ENCODE peak calls at places on chromosomes 1 and 21, in four cellular contexts. Z is HepG2, N is A549, L is K562. C is an unnamed sample.

GRCh38 chr21:42785666-42786427 is 93.5 kb downstream of the WDR4 start:
- DNase-seq in Z (no peak), N (no peak), L (peak), C (no peak)

GRCh38 chr1:214493126-214493796 is 58.1 kb downstream of the PTPN14 start:
- DNase-seq in Z (no peak), N (no peak), L (no peak), C (no peak)

GRCh38 chr1:1361982-1362423 is 3.6 kb upstream of the MXRA8 start:
- DNase-seq in Z (peak), N (no peak), L (no peak), C (no peak)

GRCh38 chr21:21973806-21974205 is 975.6 kb downstream of the NCAM2 start:
- DNase-seq in Z (no peak), N (no peak), L (no peak), C (no peak)

GRCh38 chr1:152107289-152107983 is 7.8 kb downstream of the TCHH start:
- DNase-seq in Z (no peak), N (peak), L (no peak), C (no peak)

GRCh38 chr21:32494946-32495703 is 82.6 kb downstream of the EVA1C start:
- DNase-seq in Z (no peak), N (peak), L (peak), C (no peak)

GRCh38 chr1:39003464-39003752 is 12.3 kb downstream of the AKIRIN1 start:
- DNase-seq in Z (no peak), N (no peak), L (no peak), C (no peak)

GRCh38 chr1:69657976-69658375 is 90.3 kb downstream of the LRRC7 start:
- DNase-seq in Z (no peak), N (no peak), L (no peak), C (no peak)

GRCh38 chr1:227884370-227885134 is 63.2 kb downstream of the WNT9A start:
- DNase-seq in Z (no peak), N (no peak), L (no peak), C (no peak)

GRCh38 chr1:24925082-24925779 is 4.8 kb downstream of the RUNX3 start:
- DNase-seq in Z (no peak), N (no peak), L (no peak), C (peak)

GRCh38 chr1:234893725-234894630 is 234.7 kb downstream of the TOMM20 start:
- DNase-seq in Z (peak), N (no peak), L (peak), C (no peak)

GRCh38 chr21:14981246-14981645 is 83.6 kb downstream of the NRIP1 start:
- DNase-seq in Z (no peak), N (no peak), L (no peak), C (no peak)

GRCh38 chr1:206694551-206695124 is 9.9 kb downstream of the MAPKAPK2 start:
- DNase-seq in Z (peak), N (no peak), L (no peak), C (no peak)

GRCh38 chr1:52598729-52599128 is 3.4 kb upstream of the GPX7 start:
- DNase-seq in Z (no peak), N (no peak), L (no peak), C (no peak)

GRCh38 chr1:218488986-218489385 is 143.8 kb downstream of the TGFB2 start:
- DNase-seq in Z (no peak), N (peak), L (no peak), C (no peak)

GRCh38 chr1:52588535-52588934 is 13.6 kb upstream of the GPX7 start:
- DNase-seq in Z (no peak), N (no peak), L (no peak), C (no peak)

GRCh38 chr1:35111106-35111505 is 31.9 kb downstream of the ZMYM1 start:
- DNase-seq in Z (peak), N (peak), L (no peak), C (no peak)

GRCh38 chr1:7940745-7941436 is at the start of gene TNFRSF9:
- DNase-seq in Z (no peak), N (peak), L (peak), C (no peak)

GRCh38 chr1:157626099-157626498 is 28.2 kb upstream of the FCRL4 start:
- DNase-seq in Z (peak), N (peak), L (peak), C (peak)

GRCh38 chr1:188225975-188226374 is 1397.2 kb downstream of the PLA2G4A start:
- DNase-seq in Z (no peak), N (no peak), L (no peak), C (no peak)
- TF ChIP-seq REST in Z (peak), N (peak), L (no peak), C (no peak)

DNA sequence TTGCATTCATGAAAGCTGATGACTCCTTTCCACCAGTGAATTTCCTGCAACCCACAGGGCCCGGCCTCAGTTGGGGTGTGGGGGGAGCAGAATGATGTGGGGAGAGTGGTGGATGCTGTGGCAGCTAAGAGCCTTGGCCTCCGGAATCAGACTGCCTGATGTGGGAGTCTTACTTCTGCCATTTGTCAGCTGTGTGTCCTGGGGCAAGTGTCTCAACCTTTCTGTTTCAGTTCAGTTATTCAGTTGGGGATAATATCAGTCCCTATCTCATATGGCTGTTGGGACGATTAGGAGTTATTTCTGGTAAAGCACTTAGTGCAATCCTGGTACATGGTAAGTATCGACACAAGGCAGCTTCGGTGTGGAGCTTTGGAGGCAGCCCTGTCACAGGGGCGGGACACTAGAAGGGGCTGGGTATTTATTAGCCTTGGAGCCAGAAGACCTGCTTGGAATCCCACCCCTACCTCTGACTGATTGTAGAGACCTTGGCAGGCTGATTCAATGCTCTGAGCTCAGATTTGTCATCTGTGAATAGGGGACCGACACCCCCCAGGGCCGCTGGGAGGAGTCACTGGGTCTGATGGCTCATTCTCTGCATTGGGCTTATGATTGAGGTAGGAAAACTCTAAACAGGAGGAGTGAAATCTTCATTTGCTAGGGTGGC is 19.6 kb downstream of the ARHGEF10L start:
- DNase-seq in Z (no peak), N (no peak), L (no peak), C (no peak)
- TF ChIP-seq KDM1A in Z (no peak), N (no peak), L (no peak), C (no peak)

DNA sequence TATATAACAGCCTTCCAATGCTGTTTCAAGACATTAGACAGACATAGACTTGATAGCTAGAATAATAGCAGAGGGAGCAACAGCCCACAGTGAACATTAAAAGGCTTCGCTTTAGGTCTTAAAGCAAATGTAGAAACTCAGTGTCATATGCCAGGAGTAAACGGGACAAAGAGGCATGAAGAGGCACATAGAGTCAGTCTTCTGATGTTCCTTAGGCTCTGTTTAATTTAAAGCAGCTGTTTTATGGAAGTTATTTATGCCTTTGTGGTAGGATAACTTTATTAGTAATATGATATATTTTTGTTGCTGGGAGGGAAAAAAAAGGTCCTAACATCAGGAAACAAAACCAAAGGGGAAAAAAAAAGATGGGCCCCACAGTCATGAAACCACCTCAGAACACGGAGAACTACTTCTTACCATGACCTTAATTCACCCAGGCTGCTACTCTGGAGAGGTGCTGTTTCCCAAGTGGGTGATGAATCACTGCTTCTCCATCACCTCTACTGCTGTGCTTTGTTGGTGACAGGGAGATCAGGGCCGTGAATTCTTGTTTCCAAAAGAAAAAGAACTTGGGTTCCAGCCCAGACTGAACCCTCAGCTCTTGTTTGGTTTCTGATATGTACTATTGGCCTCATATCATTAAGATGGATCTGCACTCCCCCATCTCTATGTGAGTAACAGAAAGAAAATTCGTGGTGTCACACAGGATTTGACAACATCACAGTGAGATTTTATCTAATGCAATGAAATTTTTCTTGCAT is 616.9 kb downstream of the KIF26B start:
- DNase-seq in Z (no peak), N (peak), L (no peak), C (no peak)
- TF ChIP-seq REST in Z (no peak), N (no peak), L (no peak), C (no peak)

GRCh38 chr1:226126824-226127591 is 59.5 kb downstream of the ACBD3 start:
- DNase-seq in Z (no peak), N (no peak), L (no peak), C (no peak)
- TF ChIP-seq KDM1A in Z (no peak), N (no peak), L (no peak), C (no peak)

GRCh38 chr1:20491866-20492265 is 5.9 kb upstream of the CAMK2N1 start:
- DNase-seq in Z (no peak), N (no peak), L (no peak), C (no peak)
- TF ChIP-seq REST in Z (no peak), N (no peak), L (no peak), C (no peak)

GRCh38 chr1:2465371-2466269 is 10.5 kb upstream of the PLCH2 start:
- DNase-seq in Z (no peak), N (no peak), L (no peak), C (no peak)

GRCh38 chr1:2460996-2461751 is 14.9 kb upstream of the PLCH2 start:
- DNase-seq in Z (no peak), N (no peak), L (no peak), C (no peak)

GRCh38 chr1:2462819-2463218 is 13.3 kb upstream of the PLCH2 start:
- DNase-seq in Z (no peak), N (no peak), L (no peak), C (no peak)

GRCh38 chr1:2466270-2466665 is 9.8 kb upstream of the PLCH2 start:
- DNase-seq in Z (no peak), N (no peak), L (no peak), C (no peak)

GRCh38 chr1:2463396-2463795 is 12.7 kb upstream of the PLCH2 start:
- DNase-seq in Z (no peak), N (no peak), L (no peak), C (no peak)
- TF ChIP-seq KDM1A in Z (no peak), N (no peak), L (no peak), C (no peak)

GRCh38 chr1:95193591-95193990 is 40.4 kb upstream of the RWDD3 start:
- DNase-seq in Z (no peak), N (no peak), L (no peak), C (no peak)
- TF ChIP-seq REST in Z (no peak), N (peak), L (no peak), C (no peak)

DNA sequence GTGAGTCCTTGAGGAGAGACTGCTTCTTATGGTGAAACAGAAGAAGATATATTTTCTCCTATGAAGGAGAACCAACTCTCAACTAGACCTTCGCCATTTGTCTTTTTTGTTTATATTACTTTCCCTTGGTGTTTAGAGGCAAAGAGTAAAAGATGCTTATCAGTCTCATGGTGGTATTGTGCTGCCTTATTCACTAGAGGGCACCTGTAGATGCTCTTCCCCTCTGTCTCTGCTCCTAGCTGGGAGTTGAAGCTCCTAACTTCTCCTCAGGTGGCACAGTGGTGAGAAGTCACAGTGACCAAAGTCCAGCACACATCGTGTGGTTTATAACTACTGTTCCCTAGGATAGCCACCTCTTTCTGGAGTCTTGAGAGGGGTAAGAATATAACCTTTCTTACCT is 1359.6 kb downstream of the PLA2G4A start:
- DNase-seq in Z (no peak), N (peak), L (no peak), C (no peak)
- TF ChIP-seq KDM1A in Z (no peak), N (no peak), L (no peak), C (no peak)

GRCh38 chr1:101300916-101301315 is 64.1 kb downstream of the S1PR1 start:
- DNase-seq in Z (no peak), N (no peak), L (no peak), C (no peak)

GRCh38 chr1:101298663-101299062 is 61.8 kb downstream of the S1PR1 start:
- DNase-seq in Z (no peak), N (no peak), L (no peak), C (no peak)

GRCh38 chr1:101301446-101301845 is 64.6 kb downstream of the S1PR1 start:
- DNase-seq in Z (no peak), N (no peak), L (no peak), C (no peak)

GRCh38 chr1:101299166-101299565 is 62.3 kb downstream of the S1PR1 start:
- DNase-seq in Z (no peak), N (no peak), L (no peak), C (no peak)

DNA sequence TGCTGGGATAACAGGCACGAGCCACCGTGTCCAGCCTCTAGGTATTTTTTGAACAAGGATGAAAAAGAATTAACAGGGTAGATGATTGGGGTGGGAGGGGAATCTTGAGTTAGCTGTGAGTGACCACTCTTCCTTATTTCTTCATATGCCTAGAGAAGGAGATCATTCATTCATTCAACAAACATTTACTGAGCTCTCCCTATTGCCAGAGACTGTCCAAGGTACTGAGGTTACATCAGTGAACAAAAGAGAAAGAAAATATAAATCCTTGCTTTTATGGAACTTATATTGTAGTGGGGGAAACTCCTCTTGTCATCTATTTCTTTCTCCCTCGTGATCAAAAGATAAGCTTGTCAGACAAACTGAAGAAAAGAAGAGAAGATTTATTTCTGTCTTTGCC is 62.9 kb downstream of the S1PR1 start:
- DNase-seq in Z (no peak), N (no peak), L (no peak), C (no peak)
- TF ChIP-seq REST in Z (no peak), N (no peak), L (no peak), C (no peak)

GRCh38 chr1:225470210-225470609 is 42.4 kb upstream of the LBR start:
- DNase-seq in Z (no peak), N (no peak), L (no peak), C (no peak)

GRCh38 chr1:225467193-225468020 is 39.6 kb upstream of the LBR start:
- DNase-seq in Z (no peak), N (no peak), L (no peak), C (peak)

GRCh38 chr1:225466848-225467192 is 39.0 kb upstream of the LBR start:
- DNase-seq in Z (no peak), N (no peak), L (no peak), C (no peak)

GRCh38 chr1:225469051-225469450 is 41.2 kb upstream of the LBR start:
- DNase-seq in Z (no peak), N (no peak), L (no peak), C (no peak)

DNA sequence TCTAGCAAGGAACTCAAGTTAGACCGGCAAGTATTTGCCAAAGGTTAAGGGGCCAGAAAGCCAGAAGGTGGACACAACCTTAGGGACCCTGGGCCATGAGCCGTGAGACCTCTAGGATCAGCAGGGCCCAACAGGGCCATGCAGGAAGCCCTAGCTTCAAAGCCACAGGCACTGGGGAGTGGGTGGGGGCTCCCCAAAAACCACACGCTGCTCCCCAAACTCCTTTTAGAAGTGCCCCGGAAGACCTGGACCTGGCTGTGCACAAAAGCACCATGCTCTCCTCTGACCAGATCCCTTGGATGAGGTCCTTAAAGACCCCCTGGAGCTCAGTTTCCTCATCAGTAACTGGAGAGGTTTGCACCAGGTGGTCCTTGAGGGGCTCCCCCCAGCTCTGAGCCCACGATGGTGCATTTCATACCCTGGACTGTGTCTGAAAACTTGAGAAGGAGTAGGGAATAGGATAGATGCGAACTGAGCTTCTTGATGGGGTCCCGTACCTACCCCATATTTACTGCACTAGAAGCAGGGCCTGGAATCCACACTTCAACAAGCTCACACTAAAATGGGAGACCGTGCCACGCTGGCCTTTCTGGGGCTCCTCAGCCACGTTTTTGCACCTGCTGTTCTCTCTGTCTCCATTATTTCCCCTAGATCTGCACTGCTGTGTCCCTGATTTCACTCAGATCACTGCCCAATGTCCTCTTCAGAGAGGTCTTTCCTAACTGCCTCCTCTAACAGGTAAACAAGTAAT is 40.6 kb upstream of the LBR start:
- DNase-seq in Z (no peak), N (no peak), L (no peak), C (no peak)
- TF ChIP-seq KDM1A in Z (no peak), N (no peak), L (no peak), C (no peak)

C was measured in GM12878.